ENCODE peak calls at places on chromosomes 3 and 15, in ten cellular contexts. Z is EH, N is tibial artery, D is dermis blood vessel endothelial cell, O is right atrium auricular region, H is immature natural killer cell, V is psoas muscle, L is GM20000, F is caudate nucleus, A is HT1080. U is an unnamed sample.

GRCh38 chr3:184311633-184312032 is 2.8 kb upstream of the EIF4G1 start:
- DNase-seq in Z (no peak), N (no peak), D (no peak), O (no peak), H (no peak), V (no peak), L (no peak), F (no peak), A (no peak), U (no peak)

GRCh38 chr15:45892182-45892581 is 257.4 kb downstream of the SQOR start:
- DNase-seq in Z (peak; percentile 83), N (peak; percentile 71), D (no peak), O (no peak), H (no peak), V (no peak), L (no peak), F (no peak), A (no peak), U (no peak)

GRCh38 chr3:39502838-39503145 is 35.3 kb downstream of the MOBP start:
- DNase-seq in Z (no peak), N (no peak), D (peak; percentile 66), O (no peak), H (no peak), V (no peak), L (no peak), F (no peak), A (no peak), U (no peak)

GRCh38 chr3:191963182-191963581 is 502.2 kb downstream of the PYDC2 start:
- DNase-seq in Z (no peak), N (no peak), D (peak; percentile 46), O (no peak), H (no peak), V (no peak), L (no peak), F (no peak), A (peak; percentile 96), U (no peak)

GRCh38 chr3:111033470-111034108 is 38.0 kb upstream of the NECTIN3 start:
- DNase-seq in Z (no peak), N (no peak), D (no peak), O (no peak), H (no peak), V (no peak), L (no peak), F (no peak), A (peak; percentile 32), U (no peak)

GRCh38 chr3:75249005-75249404 is 415.1 kb upstream of the FRG2C start:
- DNase-seq in Z (no peak), N (no peak), D (no peak), O (no peak), H (no peak), V (no peak), L (no peak), F (no peak), A (no peak), U (no peak)

GRCh38 chr3:125431391-125431790 is 56.3 kb upstream of the ZNF148 start:
- DNase-seq in Z (peak; percentile 68), N (no peak), D (no peak), O (peak; percentile 1), H (no peak), V (no peak), L (no peak), F (no peak), A (no peak), U (no peak)

GRCh38 chr3:67699877-67700276 is 45.5 kb upstream of the SUCLG2 start:
- DNase-seq in Z (no peak), N (no peak), D (no peak), O (no peak), H (no peak), V (no peak), L (no peak), F (no peak), A (no peak), U (no peak)

GRCh38 chr15:68594533-68595259 is 15.9 kb downstream of the CORO2B start:
- DNase-seq in Z (no peak), N (no peak), D (no peak), O (no peak), H (no peak), V (peak; percentile 10), L (no peak), F (no peak), A (no peak), U (no peak)

GRCh38 chr15:41848595-41848994 is 9.9 kb downstream of the PLA2G4B start:
- DNase-seq in Z (no peak), N (no peak), D (no peak), O (no peak), H (no peak), V (no peak), L (no peak), F (no peak), A (no peak), U (no peak)

GRCh38 chr3:71407833-71408232 is 175.7 kb downstream of the FOXP1 start:
- DNase-seq in Z (no peak), N (no peak), D (no peak), O (no peak), H (no peak), V (no peak), L (no peak), F (no peak), A (no peak), U (no peak)

GRCh38 chr3:33115024-33115768 is 1.4 kb downstream of the CRTAP start:
- DNase-seq in Z (peak; percentile 93), N (peak; percentile 94), D (peak; percentile 71), O (peak; percentile 92), H (no peak), V (peak; percentile 85), L (no peak), F (peak; percentile 40), A (peak; percentile 76), U (peak; percentile 67)

GRCh38 chr3:35709691-35710090 is 70.4 kb downstream of the ARPP21 start:
- DNase-seq in Z (no peak), N (no peak), D (no peak), O (no peak), H (no peak), V (no peak), L (no peak), F (no peak), A (no peak), U (no peak)